ENCODE peak calls at places on chromosomes 2 and 18, in four cellular contexts. N is GM12878, W is K562, M is HepG2. O is an unnamed sample.

GRCh38 chr2:58925676-58926081 is 684.6 kb upstream of the FANCL start:
- DNase-seq in N (no peak), W (no peak), M (no peak), O (no peak)

GRCh38 chr2:241857572-241858121 is 1.0 kb downstream of the PDCD1 start:
- DNase-seq in N (no peak), W (peak; percentile 3), M (no peak), O (no peak)

GRCh38 chr18:43587538-43588153 is 310.4 kb upstream of the SYT4 start:
- DNase-seq in N (no peak), W (peak; percentile 10), M (peak; percentile 25), O (peak; percentile 19)

GRCh38 chr18:22257022-22257543 is 87.7 kb downstream of the GATA6 start:
- DNase-seq in N (no peak), W (no peak), M (no peak), O (no peak)

GRCh38 chr2:66440011-66440542 is 5.2 kb downstream of the MEIS1 start:
- DNase-seq in N (no peak), W (no peak), M (no peak), O (no peak)

GRCh38 chr18:7146067-7146466 is 28.5 kb upstream of the LAMA1 start:
- DNase-seq in N (no peak), W (no peak), M (no peak), O (no peak)

GRCh38 chr2:9593936-9594335 is 36.9 kb downstream of the YWHAQ start:
- DNase-seq in N (no peak), W (no peak), M (no peak), O (no peak)

GRCh38 chr2:199738723-199739412 is 112.1 kb downstream of the FTCDNL1 start:
- DNase-seq in N (no peak), W (no peak), M (peak; percentile 82), O (no peak)

GRCh38 chr18:42296723-42297122 is 341.7 kb downstream of the PIK3C3 start:
- DNase-seq in N (no peak), W (no peak), M (no peak), O (no peak)

GRCh38 chr2:203814661-203815540 is 52.7 kb upstream of the CTLA4 start:
- DNase-seq in N (no peak), W (peak; percentile 35), M (peak; percentile 88), O (peak; percentile 78)

GRCh38 chr18:26574958-26575864 is 26.9 kb upstream of the KCTD1 start:
- DNase-seq in N (no peak), W (no peak), M (peak; percentile 52), O (peak; percentile 50)

GRCh38 chr2:1817256-1818127 is 73.2 kb upstream of the PXDN start:
- DNase-seq in N (no peak), W (peak; percentile 90), M (peak; percentile 7), O (peak; percentile 85)

GRCh38 chr2:137992039-137992646 is 27.9 kb downstream of the HNMT start:
- DNase-seq in N (no peak), W (no peak), M (no peak), O (no peak)

GRCh38 chr2:192151848-192152247 is 42.9 kb downstream of the TMEFF2 start:
- DNase-seq in N (no peak), W (no peak), M (no peak), O (no peak)

GRCh38 chr18:5237083-5237722 is 40.1 kb upstream of the AKAIN1 start:
- DNase-seq in N (no peak), W (no peak), M (peak; percentile 30), O (no peak)

GRCh38 chr2:55408098-55408882 is 11.4 kb downstream of the CCDC88A start:
- DNase-seq in N (no peak), W (no peak), M (no peak), O (no peak)

GRCh38 chr2:101847661-101848339 is 144.0 kb upstream of the IL1R2 start:
- DNase-seq in N (no peak), W (no peak), M (no peak), O (no peak)

GRCh38 chr2:120233292-120233691 is 10.1 kb upstream of the TMEM185B start:
- DNase-seq in N (no peak), W (no peak), M (no peak), O (no peak)

GRCh38 chr2:190849774-190850173 is 30.8 kb upstream of the GLS start:
- DNase-seq in N (no peak), W (no peak), M (no peak), O (no peak)

GRCh38 chr2:239587836-239588235 is 187.0 kb upstream of the HDAC4 start:
- DNase-seq in N (no peak), W (no peak), M (no peak), O (no peak)

GRCh38 chr18:41767960-41768359 is 187.1 kb upstream of the PIK3C3 start:
- DNase-seq in N (no peak), W (no peak), M (no peak), O (no peak)

GRCh38 chr2:205775091-205775876 is 93.0 kb downstream of the NRP2 start:
- DNase-seq in N (no peak), W (no peak), M (no peak), O (no peak)

GRCh38 chr2:205774028-205774427 is 91.7 kb downstream of the NRP2 start:
- DNase-seq in N (no peak), W (no peak), M (no peak), O (no peak)

GRCh38 chr2:205776720-205777119 is 94.4 kb downstream of the NRP2 start:
- DNase-seq in N (no peak), W (no peak), M (no peak), O (no peak)

GRCh38 chr2:205778326-205778725 is 96.0 kb downstream of the NRP2 start:
- DNase-seq in N (no peak), W (no peak), M (no peak), O (no peak)

GRCh38 chr2:205776139-205776538 is 93.8 kb downstream of the NRP2 start:
- DNase-seq in N (no peak), W (peak; percentile 66), M (peak; percentile 62), O (peak; percentile 66)
- TF ChIP-seq BHLHE40 in N (no peak), W (no peak), M (no peak), O (no peak)

DNA sequence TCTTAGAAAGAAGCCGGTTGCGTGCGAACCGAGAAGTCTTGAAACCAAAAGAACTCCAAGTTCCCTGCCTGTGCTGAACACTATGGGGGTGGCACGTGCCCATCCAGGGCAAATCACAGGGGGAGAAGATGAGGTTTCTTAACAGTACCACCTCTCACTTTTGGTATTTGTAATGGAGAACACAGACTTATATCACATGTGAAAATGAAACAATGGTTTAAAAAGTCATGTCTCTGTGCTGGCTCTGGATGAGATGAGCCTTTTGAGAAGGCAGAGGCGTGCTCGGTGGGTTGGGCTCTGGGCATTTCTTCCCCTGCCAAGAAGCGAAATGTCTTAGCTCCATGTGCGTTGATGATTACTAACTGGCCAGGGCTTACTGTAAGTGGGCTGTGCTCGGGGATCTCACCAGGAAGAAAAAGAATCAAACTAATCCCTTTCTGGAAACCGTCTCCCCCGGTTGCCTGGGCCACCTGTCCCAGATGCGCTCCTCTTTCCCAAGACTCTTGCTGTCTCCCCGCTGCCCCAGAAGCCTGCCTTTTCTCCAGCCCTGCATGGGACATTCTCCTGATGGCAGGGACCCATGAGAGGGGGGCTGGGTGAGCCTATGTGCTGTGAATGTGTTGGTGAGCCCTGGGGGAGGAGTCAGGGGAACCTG is 252.9 kb downstream of the PRKCE start:
- DNase-seq in N (no peak), W (no peak), M (no peak), O (no peak)
- TF ChIP-seq TARDBP in N (no peak), W (no peak), M (no peak), O (no peak)

GRCh38 chr2:219492575-219492974 is 6.1 kb upstream of the GMPPA start:
- DNase-seq in N (no peak), W (no peak), M (peak; percentile 18), O (no peak)

GRCh38 chr2:219493086-219493485 is 5.6 kb upstream of the GMPPA start:
- DNase-seq in N (no peak), W (no peak), M (no peak), O (no peak)

GRCh38 chr2:219490186-219490585 is 8.5 kb upstream of the GMPPA start:
- DNase-seq in N (no peak), W (peak; percentile 24), M (no peak), O (no peak)

GRCh38 chr2:219490600-219491130 is 8.0 kb upstream of the GMPPA start:
- DNase-seq in N (no peak), W (no peak), M (no peak), O (no peak)

GRCh38 chr2:219491278-219491967 is 7.3 kb upstream of the GMPPA start:
- DNase-seq in N (no peak), W (no peak), M (no peak), O (no peak)
- TF ChIP-seq BHLHE40 in N (no peak), W (no peak), M (no peak), O (no peak)

DNA sequence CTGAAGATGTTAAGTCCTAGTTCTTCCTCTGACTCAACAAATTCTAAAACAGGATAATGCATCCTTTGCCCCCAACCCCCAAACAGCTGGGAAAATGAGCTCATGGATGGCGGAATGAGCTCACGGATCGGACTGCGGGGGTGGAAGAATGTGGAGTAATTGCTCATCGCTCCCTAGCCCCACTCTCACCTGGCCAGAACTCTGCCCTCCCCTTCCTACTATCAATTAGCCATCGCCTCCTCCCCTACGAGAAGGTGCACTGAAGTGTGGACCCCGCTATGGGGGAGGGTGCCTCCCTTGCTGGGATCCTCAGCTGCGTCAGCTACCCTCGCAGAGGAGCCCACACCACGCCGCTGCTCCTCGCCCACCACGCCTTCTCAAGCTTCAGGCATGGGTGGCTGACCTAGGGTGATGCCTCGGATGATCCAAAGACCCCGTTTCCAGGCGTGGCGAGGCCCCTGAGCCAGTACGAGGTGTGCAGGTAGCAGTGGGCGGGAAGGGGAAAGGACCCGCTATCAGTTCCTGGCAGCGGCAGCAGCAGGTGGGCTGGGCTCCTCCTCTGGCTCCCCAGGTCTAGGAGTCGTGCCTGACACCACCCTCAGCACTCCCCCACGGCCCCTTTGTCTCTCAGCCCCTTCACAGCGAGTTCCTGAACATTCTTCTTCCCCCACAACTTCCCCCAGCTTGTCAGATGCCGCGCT is 82.1 kb upstream of the POMC start:
- DNase-seq in N (no peak), W (peak; percentile 68), M (no peak), O (no peak)
- TF ChIP-seq TARDBP in N (no peak), W (no peak), M (no peak), O (no peak)

DNA sequence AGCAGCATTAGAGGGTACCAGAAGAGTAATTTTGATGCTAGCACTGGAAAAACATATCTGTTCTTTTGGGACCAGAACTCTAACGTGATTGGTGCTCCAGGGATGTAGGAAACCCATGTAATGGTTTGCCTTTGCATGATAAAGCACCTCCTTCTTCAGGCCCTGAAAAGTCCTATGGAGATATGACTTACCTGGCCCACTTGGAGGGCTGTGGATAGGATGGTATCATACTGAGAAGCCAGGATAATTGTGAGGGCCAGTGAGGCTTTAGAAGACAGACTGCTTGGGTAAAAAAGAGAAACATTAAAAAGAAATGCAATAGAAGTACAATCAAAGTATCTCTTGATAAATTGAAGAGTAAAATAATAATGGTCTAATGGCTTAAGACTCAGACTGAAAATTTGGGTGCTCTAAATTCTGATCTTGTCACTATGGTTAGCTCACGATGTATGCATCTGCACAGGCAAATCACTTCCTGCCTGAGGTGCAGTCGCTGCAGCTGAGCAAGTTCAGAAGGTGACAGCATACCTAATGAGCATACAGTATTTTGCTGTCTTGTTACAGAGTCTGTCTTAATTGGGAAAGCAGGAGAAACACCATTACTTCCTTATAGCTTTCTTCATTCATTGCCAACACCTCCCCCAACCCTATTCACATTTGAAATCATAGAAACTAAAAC is 371.5 kb downstream of the NUP35 start:
- DNase-seq in N (peak; percentile 32), W (no peak), M (no peak), O (no peak)
- TF ChIP-seq BHLHE40 in N (peak; percentile 61), W (no peak), M (no peak), O (no peak)

O was measured in HEK293T.